ENCODE peak calls at places on chromosomes 7 and 10, in eight cellular contexts. One of them, this sample, is unnamed.

GRCh38 chr7:26397326-26397725 is 105.7 kb downstream of the SNX10 start:
- DNase-seq in OCI-LY7: peak; percentile 14
- DNase-seq in upper lobe of right lung: no peak
- DNase-seq in PC-3: no peak
- DNase-seq in GM06990: no peak
- DNase-seq in neural progenitor cell: peak; percentile 64
- DNase-seq in fibroblast of lung: no peak
- DNase-seq in dorsolateral prefrontal cortex: no peak
- DNase-seq in this sample: no peak

GRCh38 chr10:69102429-69102828 is 14.5 kb downstream of the SRGN start:
- DNase-seq in dorsolateral prefrontal cortex: no peak
- DNase-seq in fibroblast of lung: no peak
- DNase-seq in PC-3: no peak
- DNase-seq in upper lobe of right lung: no peak
- DNase-seq in GM06990: no peak
- DNase-seq in neural progenitor cell: no peak
- DNase-seq in OCI-LY7: no peak
- DNase-seq in this sample: no peak

GRCh38 chr7:103795112-103795511 is 194.3 kb downstream of the RELN start:
- DNase-seq in GM06990: no peak
- DNase-seq in OCI-LY7: no peak
- DNase-seq in neural progenitor cell: no peak
- DNase-seq in dorsolateral prefrontal cortex: no peak
- DNase-seq in PC-3: peak; percentile 64
- DNase-seq in upper lobe of right lung: no peak
- DNase-seq in fibroblast of lung: no peak
- DNase-seq in this sample: no peak

GRCh38 chr10:33801705-33802104 is 467.2 kb upstream of the NRP1 start:
- DNase-seq in neural progenitor cell: no peak
- DNase-seq in PC-3: peak; percentile 100
- DNase-seq in OCI-LY7: no peak
- DNase-seq in fibroblast of lung: peak; percentile 5
- DNase-seq in upper lobe of right lung: no peak
- DNase-seq in GM06990: no peak
- DNase-seq in dorsolateral prefrontal cortex: no peak
- DNase-seq in this sample: peak; percentile 94

GRCh38 chr7:101880536-101881443 is 63.4 kb downstream of the CUX1 start:
- DNase-seq in OCI-LY7: no peak
- DNase-seq in PC-3: peak; percentile 52
- DNase-seq in fibroblast of lung: peak; percentile 31
- DNase-seq in upper lobe of right lung: no peak
- DNase-seq in GM06990: no peak
- DNase-seq in neural progenitor cell: no peak
- DNase-seq in dorsolateral prefrontal cortex: no peak
- DNase-seq in this sample: no peak

GRCh38 chr7:32536585-32536984 is 41.3 kb downstream of the AVL9 start:
- DNase-seq in OCI-LY7: no peak
- DNase-seq in PC-3: peak; percentile 86
- DNase-seq in fibroblast of lung: peak; percentile 74
- DNase-seq in neural progenitor cell: no peak
- DNase-seq in upper lobe of right lung: no peak
- DNase-seq in GM06990: no peak
- DNase-seq in dorsolateral prefrontal cortex: no peak
- DNase-seq in this sample: peak; percentile 82

GRCh38 chr7:43674559-43675436 is 54.5 kb downstream of the COA1 start:
- DNase-seq in neural progenitor cell: no peak
- DNase-seq in PC-3: peak; percentile 90
- DNase-seq in OCI-LY7: no peak
- DNase-seq in upper lobe of right lung: no peak
- DNase-seq in fibroblast of lung: peak; percentile 86
- DNase-seq in dorsolateral prefrontal cortex: no peak
- DNase-seq in GM06990: no peak
- DNase-seq in this sample: peak; percentile 88

GRCh38 chr7:99083068-99083651 is 60.7 kb downstream of the SMURF1 start:
- DNase-seq in GM06990: no peak
- DNase-seq in fibroblast of lung: peak; percentile 46
- DNase-seq in neural progenitor cell: no peak
- DNase-seq in upper lobe of right lung: no peak
- DNase-seq in PC-3: peak; percentile 54
- DNase-seq in dorsolateral prefrontal cortex: no peak
- DNase-seq in OCI-LY7: no peak
- DNase-seq in this sample: no peak

GRCh38 chr10:124152139-124152780 is 58.9 kb upstream of the CHST15 start:
- DNase-seq in neural progenitor cell: no peak
- DNase-seq in PC-3: peak; percentile 80
- DNase-seq in upper lobe of right lung: no peak
- DNase-seq in GM06990: no peak
- DNase-seq in OCI-LY7: no peak
- DNase-seq in fibroblast of lung: peak; percentile 82
- DNase-seq in dorsolateral prefrontal cortex: no peak
- DNase-seq in this sample: peak; percentile 30

GRCh38 chr7:32093415-32094408 is 23.5 kb upstream of the PDE1C start:
- DNase-seq in dorsolateral prefrontal cortex: no peak
- DNase-seq in upper lobe of right lung: no peak
- DNase-seq in neural progenitor cell: no peak
- DNase-seq in fibroblast of lung: peak; percentile 93
- DNase-seq in PC-3: peak; percentile 96
- DNase-seq in OCI-LY7: no peak
- DNase-seq in GM06990: no peak
- DNase-seq in this sample: peak; percentile 41

GRCh38 chr7:135177021-135177696 is 6.7 kb upstream of the CYREN start:
- DNase-seq in upper lobe of right lung: no peak
- DNase-seq in dorsolateral prefrontal cortex: no peak
- DNase-seq in neural progenitor cell: no peak
- DNase-seq in GM06990: no peak
- DNase-seq in OCI-LY7: no peak
- DNase-seq in PC-3: peak; percentile 93
- DNase-seq in fibroblast of lung: no peak
- DNase-seq in this sample: no peak

GRCh38 chr10:96921655-96922054 is 89.6 kb downstream of the LCOR start:
- DNase-seq in GM06990: no peak
- DNase-seq in neural progenitor cell: no peak
- DNase-seq in upper lobe of right lung: no peak
- DNase-seq in fibroblast of lung: no peak
- DNase-seq in OCI-LY7: no peak
- DNase-seq in PC-3: no peak
- DNase-seq in dorsolateral prefrontal cortex: no peak
- DNase-seq in this sample: no peak

GRCh38 chr7:139095194-139095659 is 14.3 kb downstream of the ZC3HAV1 start:
- DNase-seq in upper lobe of right lung: no peak
- DNase-seq in neural progenitor cell: no peak
- DNase-seq in fibroblast of lung: no peak
- DNase-seq in OCI-LY7: peak; percentile 90
- DNase-seq in dorsolateral prefrontal cortex: no peak
- DNase-seq in GM06990: peak; percentile 66
- DNase-seq in PC-3: no peak
- DNase-seq in this sample: no peak

GRCh38 chr10:133523631-133524203 is 3.4 kb upstream of the CYP2E1 start:
- DNase-seq in dorsolateral prefrontal cortex: no peak
- DNase-seq in fibroblast of lung: no peak
- DNase-seq in GM06990: no peak
- DNase-seq in neural progenitor cell: no peak
- DNase-seq in upper lobe of right lung: no peak
- DNase-seq in OCI-LY7: no peak
- DNase-seq in PC-3: peak; percentile 92
- DNase-seq in this sample: no peak

GRCh38 chr7:137404918-137405317 is 61.4 kb upstream of the PTN start:
- DNase-seq in GM06990: no peak
- DNase-seq in OCI-LY7: no peak
- DNase-seq in fibroblast of lung: no peak
- DNase-seq in dorsolateral prefrontal cortex: no peak
- DNase-seq in upper lobe of right lung: no peak
- DNase-seq in PC-3: no peak
- DNase-seq in neural progenitor cell: no peak
- DNase-seq in this sample: no peak

GRCh38 chr10:132489704-132490534 is 47.7 kb upstream of the INPP5A start:
- DNase-seq in upper lobe of right lung: peak; percentile 38
- DNase-seq in fibroblast of lung: no peak
- DNase-seq in GM06990: no peak
- DNase-seq in OCI-LY7: no peak
- DNase-seq in neural progenitor cell: no peak
- DNase-seq in PC-3: no peak
- DNase-seq in dorsolateral prefrontal cortex: no peak
- DNase-seq in this sample: no peak

DNA sequence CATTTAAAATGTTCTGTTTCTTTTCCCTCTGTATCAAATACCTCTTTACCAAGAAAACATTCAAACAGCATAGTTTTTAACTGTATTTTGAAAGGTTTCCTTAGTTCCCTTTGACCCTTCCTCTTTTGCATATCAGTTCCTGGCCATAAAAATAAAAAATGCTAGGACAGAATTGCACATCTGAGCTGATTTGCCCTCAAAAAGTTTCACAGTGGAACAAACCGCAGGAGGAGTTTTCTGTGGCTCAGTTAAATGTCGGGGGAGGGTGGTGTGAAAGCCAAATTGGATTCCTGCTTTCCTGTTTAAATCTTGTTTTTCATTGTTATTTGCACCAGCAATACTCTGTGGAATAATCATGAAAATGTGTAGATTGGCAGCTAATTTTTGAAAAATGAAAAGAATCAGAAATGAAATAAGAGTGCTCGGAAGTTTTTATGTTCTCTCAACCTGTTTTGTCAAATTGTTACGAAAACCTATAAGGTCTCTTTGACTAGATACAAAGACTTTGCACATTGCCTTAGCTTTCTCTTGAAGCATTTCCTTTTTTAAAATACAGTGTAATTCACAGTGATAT is 8.2 kb downstream of the IKZF1 start:
- DNase-seq in dorsolateral prefrontal cortex: no peak
- DNase-seq in fibroblast of lung: no peak
- DNase-seq in OCI-LY7: peak; percentile 37
- DNase-seq in neural progenitor cell: no peak
- DNase-seq in PC-3: no peak
- DNase-seq in upper lobe of right lung: no peak
- DNase-seq in GM06990: no peak
- DNase-seq in this sample: no peak
- H3K4me3 ChIP-seq in dorsolateral prefrontal cortex: no peak overlapping the region
- H3K4me3 ChIP-seq in fibroblast of lung: no peak overlapping the region
- H3K4me3 ChIP-seq in OCI-LY7: peak overlapping the region; percentile 71
- H3K4me3 ChIP-seq in neural progenitor cell: no peak overlapping the region
- H3K4me3 ChIP-seq in PC-3: no peak overlapping the region
- H3K4me3 ChIP-seq in upper lobe of right lung: no peak overlapping the region
- H3K4me3 ChIP-seq in GM06990: peak overlapping the region; percentile 85
- H3K4me3 ChIP-seq in this sample: no peak overlapping the region

GRCh38 chr7:3162286-3162685 is 118.6 kb upstream of the CARD11 start:
- DNase-seq in PC-3: peak; percentile 17
- DNase-seq in upper lobe of right lung: no peak
- DNase-seq in fibroblast of lung: peak; percentile 41
- DNase-seq in GM06990: no peak
- DNase-seq in neural progenitor cell: no peak
- DNase-seq in OCI-LY7: peak; percentile 34
- DNase-seq in dorsolateral prefrontal cortex: no peak
- DNase-seq in this sample: no peak
- TF ChIP-seq CTCF in PC-3: peak; percentile 22
- TF ChIP-seq CTCF in upper lobe of right lung: peak; percentile 17
- TF ChIP-seq CTCF in fibroblast of lung: peak; percentile 49
- TF ChIP-seq CTCF in GM06990: peak; percentile 23
- TF ChIP-seq CTCF in neural progenitor cell: no peak
- TF ChIP-seq CTCF in OCI-LY7: peak; percentile 47
- TF ChIP-seq CTCF in dorsolateral prefrontal cortex: no peak
- TF ChIP-seq CTCF in this sample: peak; percentile 40

GRCh38 chr7:74173074-74173473 is 1.1 kb upstream of the EIF4H start:
- DNase-seq in neural progenitor cell: no peak
- DNase-seq in PC-3: no peak
- DNase-seq in upper lobe of right lung: peak; percentile 72
- DNase-seq in OCI-LY7: peak; percentile 53
- DNase-seq in fibroblast of lung: no peak
- DNase-seq in GM06990: peak; percentile 29
- DNase-seq in dorsolateral prefrontal cortex: no peak
- DNase-seq in this sample: no peak
- H3K4me3 ChIP-seq in neural progenitor cell: peak overlapping the region; percentile 97
- H3K4me3 ChIP-seq in PC-3: peak overlapping the region; percentile 93
- H3K4me3 ChIP-seq in upper lobe of right lung: peak overlapping the region; percentile 98
- H3K4me3 ChIP-seq in OCI-LY7: peak overlapping the region; percentile 94
- H3K4me3 ChIP-seq in fibroblast of lung: peak overlapping the region; percentile 65
- H3K4me3 ChIP-seq in GM06990: peak overlapping the region; percentile 92
- H3K4me3 ChIP-seq in dorsolateral prefrontal cortex: peak overlapping the region; percentile 98
- H3K4me3 ChIP-seq in this sample: peak overlapping the region; percentile 97

DNA sequence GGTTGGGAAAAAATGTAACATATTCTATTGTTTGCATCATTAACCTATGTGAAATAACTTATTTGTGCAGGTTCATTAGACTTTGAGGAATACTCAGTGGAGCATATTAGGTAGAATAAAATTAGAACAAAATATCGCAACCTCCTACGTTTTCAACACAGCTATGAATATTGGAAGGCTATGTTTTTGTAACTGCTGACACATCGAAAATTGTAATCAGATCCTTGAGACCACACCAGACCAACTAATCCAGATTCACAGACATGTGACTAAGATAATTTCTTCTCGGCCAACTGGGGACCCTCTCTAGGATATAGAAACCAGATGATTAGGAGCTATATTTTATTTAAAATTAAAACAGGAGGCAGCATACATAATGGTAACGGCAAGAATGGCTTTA is 77.5 kb upstream of the VWC2 start:
- DNase-seq in neural progenitor cell: no peak
- DNase-seq in PC-3: no peak
- DNase-seq in OCI-LY7: no peak
- DNase-seq in fibroblast of lung: no peak
- DNase-seq in dorsolateral prefrontal cortex: no peak
- DNase-seq in GM06990: no peak
- DNase-seq in upper lobe of right lung: no peak
- DNase-seq in this sample: no peak
- TF ChIP-seq CTCF in neural progenitor cell: no peak
- TF ChIP-seq CTCF in PC-3: no peak
- TF ChIP-seq CTCF in OCI-LY7: no peak
- TF ChIP-seq CTCF in fibroblast of lung: no peak
- TF ChIP-seq CTCF in dorsolateral prefrontal cortex: no peak
- TF ChIP-seq CTCF in GM06990: no peak
- TF ChIP-seq CTCF in upper lobe of right lung: no peak
- TF ChIP-seq CTCF in this sample: no peak

GRCh38 chr10:79346388-79347225 is 662 bp upstream of the PPIF start:
- DNase-seq in neural progenitor cell: peak; percentile 52
- DNase-seq in upper lobe of right lung: peak; percentile 60
- DNase-seq in GM06990: no peak
- DNase-seq in OCI-LY7: peak; percentile 51
- DNase-seq in PC-3: no peak
- DNase-seq in dorsolateral prefrontal cortex: peak; percentile 40
- DNase-seq in fibroblast of lung: no peak
- DNase-seq in this sample: no peak
- H3K4me3 ChIP-seq in neural progenitor cell: peak overlapping the region; percentile 59
- H3K4me3 ChIP-seq in upper lobe of right lung: no peak overlapping the region
- H3K4me3 ChIP-seq in GM06990: no peak overlapping the region
- H3K4me3 ChIP-seq in OCI-LY7: peak overlapping the region; percentile 96
- H3K4me3 ChIP-seq in PC-3: peak overlapping the region; percentile 69
- H3K4me3 ChIP-seq in dorsolateral prefrontal cortex: peak overlapping the region; percentile 95
- H3K4me3 ChIP-seq in fibroblast of lung: no peak overlapping the region
- H3K4me3 ChIP-seq in this sample: peak overlapping the region; percentile 14

GRCh38 chr7:27689045-27689877 is 26.6 kb upstream of the HIBADH start:
- DNase-seq in fibroblast of lung: no peak
- DNase-seq in upper lobe of right lung: no peak
- DNase-seq in dorsolateral prefrontal cortex: no peak
- DNase-seq in OCI-LY7: peak; percentile 78
- DNase-seq in neural progenitor cell: peak; percentile 65
- DNase-seq in PC-3: peak; percentile 67
- DNase-seq in GM06990: no peak
- DNase-seq in this sample: no peak
- TF ChIP-seq CTCF in fibroblast of lung: peak; percentile 18
- TF ChIP-seq CTCF in upper lobe of right lung: peak; percentile 38
- TF ChIP-seq CTCF in dorsolateral prefrontal cortex: peak; percentile 40
- TF ChIP-seq CTCF in OCI-LY7: peak; percentile 92
- TF ChIP-seq CTCF in neural progenitor cell: peak; percentile 62
- TF ChIP-seq CTCF in PC-3: peak; percentile 89
- TF ChIP-seq CTCF in GM06990: peak; percentile 61
- TF ChIP-seq CTCF in this sample: peak; percentile 73